ENCODE peak calls at places on chromosomes 12 and 14, in ten cellular contexts. O, S, U, C, E, T, M, L, Q and W are unnamed samples.

GRCh38 chr14:54572316-54572715 is 5.4 kb downstream of the SAMD4A start:
- DNase-seq in O (peak), S (no peak), U (no peak), C (peak), E (no peak), T (no peak), M (no peak), L (no peak), Q (peak), W (no peak)

GRCh38 chr12:41604830-41605229 is 416.7 kb downstream of the PDZRN4 start:
- DNase-seq in O (no peak), S (no peak), U (no peak), C (no peak), E (no peak), T (no peak), M (no peak), L (no peak), Q (no peak), W (no peak)

GRCh38 chr12:41959271-41959670 is 185.4 kb downstream of the GXYLT1 start:
- DNase-seq in O (no peak), S (no peak), U (no peak), C (peak), E (no peak), T (no peak), M (no peak), L (no peak), Q (no peak), W (no peak)

GRCh38 chr12:93868771-93869170 is 191.6 kb downstream of the CRADD start:
- DNase-seq in O (no peak), S (no peak), U (no peak), C (no peak), E (no peak), T (no peak), M (no peak), L (no peak), Q (no peak), W (no peak)

GRCh38 chr12:64618953-64619590 is 8.8 kb downstream of the RASSF3 start:
- DNase-seq in O (peak), S (no peak), U (no peak), C (no peak), E (no peak), T (no peak), M (no peak), L (no peak), Q (no peak), W (no peak)

GRCh38 chr12:6116481-6117021 is 7.9 kb downstream of the VWF start:
- DNase-seq in O (peak), S (no peak), U (no peak), C (peak), E (no peak), T (peak), M (no peak), L (no peak), Q (no peak), W (no peak)

GRCh38 chr14:105128059-105128458 is 40.5 kb downstream of the JAG2 start:
- DNase-seq in O (no peak), S (no peak), U (no peak), C (no peak), E (no peak), T (peak), M (no peak), L (no peak), Q (no peak), W (no peak)

GRCh38 chr14:104157303-104157928 is 19.0 kb downstream of the KIF26A start:
- DNase-seq in O (no peak), S (no peak), U (no peak), C (peak), E (no peak), T (no peak), M (no peak), L (no peak), Q (peak), W (no peak)

GRCh38 chr14:99808133-99808505 is 14.9 kb downstream of the EML1 start:
- DNase-seq in O (no peak), S (no peak), U (no peak), C (no peak), E (no peak), T (no peak), M (no peak), L (no peak), Q (no peak), W (no peak)

GRCh38 chr12:132600048-132601032 is 10.0 kb downstream of the LRCOL1 start:
- DNase-seq in O (peak), S (peak), U (peak), C (peak), E (peak), T (no peak), M (peak), L (no peak), Q (peak), W (no peak)

GRCh38 chr14:104865631-104866441 is 768 bp downstream of the CEP170B start:
- DNase-seq in O (peak), S (peak), U (peak), C (no peak), E (peak), T (no peak), M (peak), L (no peak), Q (peak), W (peak)

GRCh38 chr12:16520328-16520727 is 85.6 kb downstream of the LMO3 start:
- DNase-seq in O (no peak), S (no peak), U (no peak), C (no peak), E (no peak), T (no peak), M (no peak), L (no peak), Q (no peak), W (no peak)

GRCh38 chr12:91055976-91056375 is 1.8 kb downstream of the KERA start:
- DNase-seq in O (no peak), S (no peak), U (no peak), C (no peak), E (no peak), T (no peak), M (no peak), L (no peak), Q (no peak), W (no peak)

GRCh38 chr14:69354383-69355154 is 43.5 kb downstream of the ERH start:
- DNase-seq in O (no peak), S (peak), U (peak), C (peak), E (no peak), T (no peak), M (no peak), L (peak), Q (no peak), W (peak)

GRCh38 chr14:27528328-27528727 is 930.5 kb upstream of the NOVA1 start:
- DNase-seq in O (peak), S (no peak), U (no peak), C (peak), E (no peak), T (no peak), M (no peak), L (no peak), Q (no peak), W (no peak)

GRCh38 chr14:100525615-100526014 is 61.6 kb downstream of the BEGAIN start:
- DNase-seq in O (no peak), S (no peak), U (no peak), C (no peak), E (no peak), T (peak), M (no peak), L (no peak), Q (no peak), W (no peak)

GRCh38 chr12:9741726-9742125 is 8.8 kb upstream of the CLECL1 start:
- DNase-seq in O (no peak), S (no peak), U (peak), C (no peak), E (no peak), T (no peak), M (no peak), L (no peak), Q (no peak), W (no peak)

GRCh38 chr12:92719674-92720073 is 16.9 kb downstream of the PLEKHG7 start:
- DNase-seq in O (no peak), S (no peak), U (no peak), C (no peak), E (no peak), T (no peak), M (no peak), L (no peak), Q (no peak), W (no peak)

GRCh38 chr12:2409656-2410265 is 357.0 kb downstream of the CACNA1C start:
- DNase-seq in O (no peak), S (no peak), U (no peak), C (no peak), E (no peak), T (no peak), M (no peak), L (no peak), Q (no peak), W (no peak)

GRCh38 chr12:22100952-22101748 is 55.1 kb downstream of the CMAS start:
- DNase-seq in O (peak), S (peak), U (peak), C (peak), E (peak), T (no peak), M (peak), L (no peak), Q (no peak), W (no peak)

GRCh38 chr14:104931323-104931770 is 6.7 kb downstream of the PLD4 start:
- DNase-seq in O (no peak), S (no peak), U (no peak), C (no peak), E (no peak), T (peak), M (no peak), L (no peak), Q (no peak), W (no peak)

GRCh38 chr14:90383731-90384542 is 12.9 kb upstream of the CALM1 start:
- DNase-seq in O (peak), S (peak), U (peak), C (peak), E (no peak), T (peak), M (peak), L (peak), Q (peak), W (peak)

GRCh38 chr12:93784339-93785086 is 107.3 kb downstream of the CRADD start:
- DNase-seq in O (peak), S (peak), U (peak), C (peak), E (peak), T (no peak), M (no peak), L (no peak), Q (no peak), W (no peak)

GRCh38 chr14:65993103-65993502 is 493.1 kb upstream of the CCDC196 start:
- DNase-seq in O (no peak), S (no peak), U (no peak), C (no peak), E (no peak), T (no peak), M (no peak), L (no peak), Q (no peak), W (no peak)

GRCh38 chr14:35687335-35687939 is 121.7 kb downstream of the RALGAPA1 start:
- DNase-seq in O (peak), S (peak), U (peak), C (peak), E (peak), T (no peak), M (no peak), L (no peak), Q (peak), W (no peak)

GRCh38 chr14:61452452-61452851 is 131.1 kb downstream of the PRKCH start:
- DNase-seq in O (no peak), S (no peak), U (no peak), C (no peak), E (no peak), T (no peak), M (no peak), L (no peak), Q (no peak), W (no peak)

GRCh38 chr12:8057291-8057690 is 8.9 kb downstream of the C3AR1 start:
- DNase-seq in O (no peak), S (no peak), U (no peak), C (no peak), E (no peak), T (no peak), M (no peak), L (no peak), Q (no peak), W (no peak)

GRCh38 chr12:105334568-105334967 is 4.1 kb downstream of the C12orf75 start:
- DNase-seq in O (no peak), S (no peak), U (no peak), C (no peak), E (no peak), T (no peak), M (no peak), L (no peak), Q (no peak), W (no peak)

GRCh38 chr12:104219361-104219892 is 3.8 kb downstream of the TXNRD1 start:
- DNase-seq in O (peak), S (peak), U (no peak), C (peak), E (peak), T (no peak), M (no peak), L (no peak), Q (no peak), W (no peak)

GRCh38 chr14:73846944-73847343 is 4.7 kb upstream of the PTGR2 start:
- DNase-seq in O (no peak), S (no peak), U (no peak), C (no peak), E (no peak), T (no peak), M (no peak), L (no peak), Q (no peak), W (no peak)

GRCh38 chr14:73850940-73851339 is 691 bp upstream of the PTGR2 start:
- DNase-seq in O (peak), S (no peak), U (no peak), C (peak), E (no peak), T (no peak), M (no peak), L (no peak), Q (no peak), W (no peak)

GRCh38 chr14:73851567-73852382 is at the start of gene PTGR2:
- DNase-seq in O (peak), S (peak), U (peak), C (peak), E (peak), T (peak), M (peak), L (peak), Q (peak), W (peak)
- TF ChIP-seq POLR2A in O (peak), S (peak), U (peak), C (peak), E (peak), T (no peak), M (peak), L (peak), Q (peak), W (peak)

DNA sequence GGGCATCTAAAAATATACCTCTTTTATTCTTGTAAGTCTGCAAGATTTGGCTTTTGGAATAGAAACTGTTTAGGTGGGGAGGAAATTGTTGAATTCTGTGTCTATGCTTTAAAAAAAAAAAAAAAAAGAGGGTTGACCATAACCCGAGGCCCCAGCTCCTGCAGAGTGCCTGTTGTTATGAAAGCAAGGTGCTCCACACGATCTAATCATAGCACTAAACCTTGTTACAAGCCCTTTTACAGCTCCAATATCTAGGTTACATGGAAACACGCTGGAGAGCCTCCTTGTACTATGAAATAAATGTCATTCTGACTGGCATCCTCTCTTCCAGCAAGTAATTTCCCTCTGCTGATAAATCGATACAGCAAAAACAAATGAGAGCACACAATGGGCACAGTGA is 303.1 kb upstream of the SOX5 start:
- DNase-seq in O (no peak), S (no peak), U (no peak), C (no peak), E (no peak), T (no peak), M (no peak), L (no peak), Q (no peak), W (no peak)
- TF ChIP-seq POLR2AphosphoS5 in O (no peak), S (no peak), U (no peak), C (no peak), E (no peak), T (no peak), M (no peak), L (no peak), Q (no peak), W (no peak)

GRCh38 chr12:4269279-4269991 is 4.1 kb upstream of the CCND2 start:
- DNase-seq in O (peak), S (no peak), U (peak), C (no peak), E (no peak), T (no peak), M (peak), L (peak), Q (peak), W (no peak)
- TF ChIP-seq POLR2A in O (peak), S (peak), U (peak), C (no peak), E (no peak), T (no peak), M (peak), L (peak), Q (no peak), W (peak)

GRCh38 chr12:48943221-48943620 is 14.1 kb downstream of the ARF3 start:
- DNase-seq in O (no peak), S (no peak), U (no peak), C (no peak), E (no peak), T (no peak), M (no peak), L (no peak), Q (no peak), W (no peak)
- TF ChIP-seq POLR2AphosphoS5 in O (no peak), S (no peak), U (no peak), C (no peak), E (no peak), T (no peak), M (no peak), L (no peak), Q (no peak), W (no peak)

GRCh38 chr14:92514844-92515509 is 1.4 kb downstream of the RIN3 start:
- DNase-seq in O (no peak), S (no peak), U (no peak), C (no peak), E (no peak), T (no peak), M (no peak), L (no peak), Q (no peak), W (no peak)

GRCh38 chr14:92513204-92513965 is at the start of gene RIN3:
- DNase-seq in O (peak), S (no peak), U (peak), C (peak), E (no peak), T (peak), M (peak), L (peak), Q (no peak), W (peak)

GRCh38 chr14:92515510-92516343 is 2.1 kb downstream of the RIN3 start:
- DNase-seq in O (no peak), S (no peak), U (no peak), C (no peak), E (no peak), T (no peak), M (no peak), L (no peak), Q (no peak), W (no peak)

GRCh38 chr14:92512807-92513203 is 776 bp upstream of the RIN3 start:
- DNase-seq in O (no peak), S (no peak), U (no peak), C (no peak), E (no peak), T (no peak), M (no peak), L (no peak), Q (no peak), W (no peak)

GRCh38 chr14:92513966-92514843 is 624 bp downstream of the RIN3 start:
- DNase-seq in O (peak), S (no peak), U (peak), C (peak), E (no peak), T (no peak), M (peak), L (no peak), Q (no peak), W (peak)
- TF ChIP-seq POLR2A in O (no peak), S (no peak), U (peak), C (peak), E (no peak), T (no peak), M (no peak), L (no peak), Q (no peak), W (no peak)

GRCh38 chr12:52232233-52232915 is 669 bp upstream of the KRT7 start:
- DNase-seq in O (peak), S (no peak), U (no peak), C (no peak), E (no peak), T (no peak), M (no peak), L (no peak), Q (no peak), W (no peak)

GRCh38 chr12:52234226-52234810 is 1.3 kb downstream of the KRT7 start:
- DNase-seq in O (no peak), S (no peak), U (no peak), C (no peak), E (no peak), T (no peak), M (no peak), L (peak), Q (no peak), W (no peak)

GRCh38 chr12:52235001-52235760 is 2.1 kb downstream of the KRT7 start:
- DNase-seq in O (no peak), S (no peak), U (no peak), C (no peak), E (no peak), T (no peak), M (no peak), L (peak), Q (no peak), W (no peak)

GRCh38 chr12:52232916-52233461 is at the start of gene KRT7:
- DNase-seq in O (peak), S (no peak), U (no peak), C (no peak), E (no peak), T (no peak), M (peak), L (no peak), Q (no peak), W (no peak)

DNA sequence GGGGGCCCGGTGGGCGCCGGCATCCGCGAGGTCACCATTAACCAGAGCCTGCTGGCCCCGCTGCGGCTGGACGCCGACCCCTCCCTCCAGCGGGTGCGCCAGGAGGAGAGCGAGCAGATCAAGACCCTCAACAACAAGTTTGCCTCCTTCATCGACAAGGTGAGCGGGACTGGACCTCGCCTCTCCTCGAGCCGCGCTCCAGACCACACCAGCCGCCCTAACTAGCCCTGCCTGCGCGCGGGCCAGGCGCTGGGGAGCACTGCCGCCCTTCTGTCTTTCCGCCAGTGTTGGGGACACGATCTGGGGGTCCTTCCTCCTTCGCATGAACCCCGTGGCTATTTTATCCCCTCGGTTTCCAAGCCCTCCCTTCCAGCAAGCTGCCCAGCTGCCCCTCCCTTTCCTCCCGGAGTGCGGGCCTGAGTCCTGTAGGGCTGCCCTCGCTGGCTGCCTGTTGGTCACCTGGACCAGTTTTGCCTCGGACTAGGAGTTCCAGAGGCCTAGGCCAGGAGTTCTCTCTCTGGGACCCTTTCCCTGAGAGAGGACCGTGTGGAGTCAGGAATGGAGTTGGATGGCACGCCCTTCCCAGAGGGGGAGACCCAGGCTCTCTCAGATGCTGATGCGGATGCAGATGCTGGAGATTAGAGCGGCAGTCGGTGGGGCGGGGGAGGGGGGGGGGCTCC is 559 bp downstream of the KRT7 start:
- DNase-seq in O (no peak), S (no peak), U (no peak), C (no peak), E (no peak), T (no peak), M (peak), L (no peak), Q (no peak), W (no peak)
- TF ChIP-seq POLR2AphosphoS5 in O (no peak), S (no peak), U (no peak), C (no peak), E (no peak), T (no peak), M (no peak), L (no peak), Q (no peak), W (no peak)

GRCh38 chr12:121626853-121627623 is 708 bp downstream of the ORAI1 start:
- DNase-seq in O (peak), S (peak), U (peak), C (peak), E (no peak), T (peak), M (peak), L (no peak), Q (peak), W (no peak)
- TF ChIP-seq POLR2A in O (no peak), S (no peak), U (no peak), C (no peak), E (no peak), T (no peak), M (no peak), L (peak), Q (peak), W (peak)